ENCODE peak calls at places on chromosomes 2 and 18, in four cellular contexts. O, G, J and K are unnamed samples.

GRCh38 chr2:3486047-3487027 is 33.0 kb downstream of the ADI1 start:
- DNase-seq in O (no peak), J (no peak), G (no peak), K (peak; percentile 32)

GRCh38 chr2:7037340-7038333 is 120.4 kb downstream of the RNF144A start:
- DNase-seq in J (no peak), G (peak; percentile 69), O (no peak), K (peak; percentile 87)

GRCh38 chr2:59000796-59001195 is 759.7 kb upstream of the FANCL start:
- DNase-seq in J (no peak), G (no peak), O (no peak), K (no peak)

GRCh38 chr2:66569321-66569851 is 134.5 kb downstream of the MEIS1 start:
- DNase-seq in G (peak; percentile 35), J (no peak), O (no peak), K (no peak)

GRCh38 chr18:51330739-51331138 is 133.3 kb upstream of the MEX3C start:
- DNase-seq in J (no peak), G (no peak), O (no peak), K (no peak)

GRCh38 chr2:177753682-177754475 is 318.7 kb downstream of the PDE11A start:
- DNase-seq in O (no peak), J (no peak), G (peak; percentile 78), K (peak; percentile 41)

GRCh38 chr18:34773961-34774754 is 64.1 kb downstream of the DTNA start:
- DNase-seq in O (no peak), J (no peak), G (no peak), K (peak; percentile 54)

GRCh38 chr2:15636972-15637785 is 45.5 kb downstream of the DDX1 start:
- DNase-seq in G (peak; percentile 77), J (peak; percentile 31), O (no peak), K (peak; percentile 87)

GRCh38 chr2:208224802-208225201 is 30.1 kb downstream of the IDH1 start:
- DNase-seq in O (no peak), J (no peak), G (no peak), K (no peak)

GRCh38 chr18:63131106-63131943 is 188.2 kb downstream of the BCL2 start:
- DNase-seq in G (peak; percentile 16), J (no peak), O (no peak), K (peak; percentile 53)

GRCh38 chr18:3238742-3239141 is 8.9 kb upstream of the MYL12A start:
- DNase-seq in O (no peak), J (no peak), G (no peak), K (no peak)

GRCh38 chr2:231530099-231531085 is at the start of gene NMUR1:
- DNase-seq in O (no peak), G (peak; percentile 80), J (no peak), K (peak; percentile 93)

GRCh38 chr2:212940816-212941215 is 210.6 kb downstream of the IKZF2 start:
- DNase-seq in J (peak; percentile 72), O (no peak), G (no peak), K (no peak)

GRCh38 chr2:212938144-212938793 is 213.1 kb downstream of the IKZF2 start:
- DNase-seq in O (no peak), G (no peak), J (no peak), K (no peak)

GRCh38 chr2:212941361-212941760 is 210.1 kb downstream of the IKZF2 start:
- DNase-seq in O (no peak), J (no peak), G (no peak), K (no peak)

GRCh38 chr2:212936572-212936971 is 214.8 kb downstream of the IKZF2 start:
- DNase-seq in G (no peak), J (no peak), O (no peak), K (no peak)

DNA sequence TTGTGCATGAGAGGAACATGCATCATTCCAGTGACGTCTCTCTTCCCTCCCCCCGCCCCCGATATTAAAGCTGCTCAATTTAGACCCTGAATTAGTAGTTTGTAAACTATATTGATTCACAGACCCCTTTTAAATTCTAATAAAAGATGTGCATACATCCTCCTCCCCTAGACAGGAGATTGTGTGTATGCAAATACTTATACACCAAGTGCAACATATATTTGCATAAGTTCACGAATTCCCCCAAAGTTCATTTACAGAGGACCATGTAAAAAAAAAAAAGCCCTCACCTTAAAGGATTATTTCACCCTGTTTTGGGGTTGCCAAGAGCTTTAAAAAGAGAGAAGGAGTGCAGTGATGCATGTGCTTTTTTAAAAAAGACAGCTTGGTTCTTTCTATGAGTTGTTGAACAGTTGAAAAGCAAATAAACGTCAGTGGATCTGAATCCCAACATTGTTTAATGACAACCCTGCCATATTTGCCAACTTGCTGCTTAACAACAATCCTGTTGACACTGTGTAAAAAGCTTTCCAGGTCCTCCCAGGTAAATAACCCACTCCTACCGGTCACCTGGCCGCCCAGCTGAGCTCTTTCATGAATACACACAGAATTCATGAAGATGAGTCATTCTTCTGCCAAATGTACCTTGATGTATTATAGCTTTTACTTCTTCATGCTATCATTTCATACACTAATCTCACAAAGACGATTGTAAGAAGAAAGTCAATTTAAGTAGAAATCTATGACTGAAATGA is 211.5 kb downstream of the IKZF2 start:
- DNase-seq in G (no peak), J (no peak), O (no peak), K (no peak)
- TF ChIP-seq NRF1 in G (no peak), J (no peak), O (no peak), K (no peak)

DNA sequence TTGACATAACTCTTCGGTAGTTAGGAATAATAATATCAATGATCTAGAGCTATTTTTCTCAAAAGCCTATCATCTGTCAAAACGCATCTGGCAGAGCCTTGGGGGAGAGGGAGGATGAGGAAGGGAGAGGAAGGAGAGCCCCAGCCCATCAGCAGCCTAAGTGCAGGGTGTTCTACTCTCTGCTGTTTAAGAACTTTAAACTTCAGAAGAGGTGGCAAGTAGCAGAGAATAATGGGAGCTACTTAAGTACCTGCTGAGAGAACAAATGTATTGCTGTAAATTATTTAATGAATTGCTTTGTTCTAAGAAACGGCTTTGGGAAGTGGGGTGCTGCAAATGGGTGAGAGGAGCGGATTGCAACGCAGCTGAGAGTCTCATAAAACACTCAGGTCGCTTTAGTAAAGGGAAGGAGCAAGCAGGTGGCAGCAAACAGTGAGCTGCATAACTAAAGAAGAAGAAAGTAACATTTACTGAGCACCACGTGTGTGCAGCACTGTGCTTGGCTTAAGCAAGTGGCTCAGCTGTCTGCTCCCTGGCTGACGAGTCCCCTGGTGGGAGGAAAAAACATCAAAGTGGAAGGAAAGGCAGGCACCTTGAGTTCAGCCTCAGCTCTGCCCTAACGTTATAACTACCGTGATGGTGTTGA is 26.3 kb upstream of the SH3RF3 start:
- DNase-seq in J (peak; percentile 33), O (no peak), G (no peak), K (no peak)
- TF ChIP-seq NRF1 in J (no peak), O (no peak), G (no peak), K (no peak)

GRCh38 chr2:98467652-98468051 is 23.0 kb downstream of the INPP4A start:
- DNase-seq in J (no peak), O (no peak), G (no peak), K (no peak)
- TF ChIP-seq NRF1 in J (no peak), O (no peak), G (no peak), K (no peak)

GRCh38 chr2:30392097-30392496 is 54.9 kb upstream of the LCLAT1 start:
- DNase-seq in G (no peak), O (no peak), J (no peak), K (no peak)
- TF ChIP-seq NRF1 in G (no peak), O (no peak), J (no peak), K (no peak)